ENCODE peak calls at places on chromosomes 16 and 17, in seven cellular contexts. L is GM19239, C is T follicular helper cell, F is A549, H is type B pancreatic cell, O is M059J, J is AG04450. T is an unnamed sample.

GRCh38 chr17:49680314-49680713 is 2.4 kb upstream of the SPOP start:
- DNase-seq in L (no peak), F (no peak), J (no peak), C (no peak), H (peak), O (no peak), T (no peak)

GRCh38 chr16:74577882-74578366 is 29.0 kb downstream of the GLG1 start:
- DNase-seq in F (no peak), C (no peak), J (peak), L (no peak), O (peak), H (no peak), T (no peak)

GRCh38 chr16:15973460-15973859 is 24.0 kb downstream of the ABCC1 start:
- DNase-seq in F (no peak), J (no peak), H (no peak), O (peak), C (no peak), L (no peak), T (no peak)

GRCh38 chr17:37717627-37718382 is 27.1 kb downstream of the HNF1B start:
- DNase-seq in J (no peak), O (no peak), F (no peak), L (no peak), H (no peak), C (no peak), T (peak)

GRCh38 chr16:67104061-67104460 is 5.7 kb upstream of the PHAF1 start:
- DNase-seq in J (no peak), O (peak), C (no peak), H (no peak), F (peak), L (no peak), T (no peak)

GRCh38 chr17:27078296-27078695 is 215.6 kb upstream of the WSB1 start:
- DNase-seq in H (no peak), O (no peak), L (no peak), C (no peak), F (no peak), J (no peak), T (no peak)

GRCh38 chr16:57061084-57061905 is 31.1 kb upstream of the CPNE2 start:
- DNase-seq in C (no peak), H (no peak), J (no peak), O (peak), F (no peak), L (no peak), T (no peak)

GRCh38 chr16:15811778-15812750 is 44.8 kb downstream of the MYH11 start:
- DNase-seq in J (peak), O (peak), C (no peak), H (no peak), F (peak), L (no peak), T (peak)

GRCh38 chr16:60329110-60329509 is 1595.0 kb upstream of the GOT2 start:
- DNase-seq in O (peak), J (no peak), C (no peak), L (no peak), H (no peak), F (no peak), T (no peak)

GRCh38 chr17:77647531-77647930 is 311.0 kb upstream of the TNRC6C start:
- DNase-seq in O (no peak), L (no peak), H (peak), C (no peak), J (no peak), F (no peak), T (peak)

GRCh38 chr17:55584055-55584685 is 72.9 kb upstream of the SMIM36 start:
- DNase-seq in O (peak), J (no peak), L (no peak), H (no peak), F (peak), C (no peak), T (no peak)

GRCh38 chr17:63834431-63835166 is 7.1 kb upstream of the FTSJ3 start:
- DNase-seq in H (no peak), C (peak), J (peak), O (peak), L (peak), F (peak), T (no peak)

GRCh38 chr16:85944572-85945423 is 45.8 kb downstream of the IRF8 start:
- DNase-seq in O (no peak), H (no peak), F (no peak), J (no peak), C (no peak), L (no peak), T (no peak)

GRCh38 chr17:8711291-8711690 is 33.3 kb downstream of the CCDC42 start:
- DNase-seq in J (no peak), F (no peak), O (no peak), L (no peak), H (no peak), C (no peak), T (peak)

GRCh38 chr16:1106659-1107058 is 10.6 kb upstream of the C1QTNF8 start:
- DNase-seq in F (no peak), H (no peak), C (no peak), J (no peak), O (no peak), L (no peak), T (no peak)

GRCh38 chr16:55478827-55479559 is at the start of gene MMP2:
- DNase-seq in J (no peak), C (no peak), H (peak), L (no peak), F (no peak), O (peak), T (no peak)

GRCh38 chr17:10610821-10611323 is 46.2 kb downstream of the MYH3 start:
- DNase-seq in J (no peak), O (no peak), F (no peak), L (no peak), C (no peak), H (no peak), T (no peak)

GRCh38 chr16:28932339-28933141 is 769 bp downstream of the CD19 start:
- DNase-seq in J (no peak), O (no peak), C (no peak), F (no peak), L (no peak), H (no peak), T (no peak)

GRCh38 chr17:42456223-42457106 is 2.2 kb upstream of the ATP6V0A1 start:
- DNase-seq in O (peak), C (no peak), F (peak), H (no peak), J (no peak), L (no peak), T (no peak)

GRCh38 chr16:17511340-17511739 is 40.6 kb upstream of the XYLT1 start:
- DNase-seq in O (no peak), H (no peak), F (no peak), J (peak), L (no peak), C (no peak), T (no peak)

GRCh38 chr16:11257131-11257938 is 1.3 kb upstream of the SOCS1 start:
- DNase-seq in O (peak), L (no peak), C (no peak), F (peak), J (no peak), H (no peak), T (no peak)

GRCh38 chr17:12095522-12095921 is 74.8 kb downstream of the MAP2K4 start:
- DNase-seq in L (no peak), J (no peak), O (no peak), H (no peak), F (no peak), C (no peak), T (no peak)

GRCh38 chr16:80040814-80041213 is 440.3 kb upstream of the MAF start:
- DNase-seq in C (no peak), H (no peak), L (no peak), F (no peak), O (no peak), J (no peak), T (no peak)

GRCh38 chr16:77077523-77077922 is 113.5 kb upstream of the MON1B start:
- DNase-seq in H (no peak), F (no peak), L (no peak), J (no peak), O (no peak), C (no peak), T (no peak)

GRCh38 chr16:65624696-65625095 is 502.8 kb upstream of the CDH11 start:
- DNase-seq in O (no peak), L (no peak), H (no peak), J (no peak), F (no peak), C (no peak), T (no peak)

GRCh38 chr17:76384987-76385891 is 830 bp downstream of the SPHK1 start:
- DNase-seq in H (no peak), O (peak), C (peak), J (no peak), F (peak), L (no peak), T (peak)

GRCh38 chr17:81980752-81981239 is 3.4 kb downstream of the ASPSCR1 start:
- DNase-seq in C (no peak), F (no peak), H (no peak), J (no peak), O (peak), L (no peak), T (no peak)

GRCh38 chr17:45296833-45297124 is 20.0 kb downstream of the MAP3K14 start:
- DNase-seq in J (no peak), H (no peak), F (no peak), L (no peak), O (peak), C (no peak), T (no peak)

GRCh38 chr16:8890549-8890921 is 8.4 kb downstream of the LITAFD start:
- DNase-seq in H (no peak), L (no peak), O (no peak), F (no peak), J (no peak), C (no peak), T (no peak)

GRCh38 chr16:22313876-22314470 is 16.8 kb downstream of the POLR3E start:
- DNase-seq in O (no peak), L (no peak), H (no peak), C (no peak), F (no peak), J (no peak), T (peak)

GRCh38 chr17:1830288-1830687 is 483 bp downstream of the RPA1 start:
- DNase-seq in H (no peak), L (no peak), C (no peak), J (no peak), F (peak), O (peak), T (no peak)

GRCh38 chr17:79930077-79930785 is 91.0 kb upstream of the CBX4 start:
- DNase-seq in O (no peak), L (no peak), J (no peak), C (no peak), F (no peak), H (no peak), T (no peak)

GRCh38 chr16:65229191-65229662 is 107.4 kb upstream of the CDH11 start:
- DNase-seq in O (peak), H (no peak), L (no peak), J (peak), F (no peak), C (no peak), T (no peak)